ENCODE peak calls at places on chromosome X, in four cellular contexts. H, V, C and N are unnamed samples.

GRCh38 chrX:80223922-80224579 is 196.2 kb upstream of the TENT5D start:
- DNase-seq in H (no peak), V (no peak), C (no peak), N (no peak)

GRCh38 chrX:73289039-73289438 is 74.4 kb upstream of the NAP1L2 start:
- DNase-seq in H (no peak), V (peak), C (no peak), N (no peak)

GRCh38 chrX:151396042-151396826 is 772 bp upstream of the VMA21 start:
- DNase-seq in H (peak), V (peak), C (no peak), N (peak)

GRCh38 chrX:4638036-4638435 is 924.6 kb upstream of the PRKX start:
- DNase-seq in H (no peak), V (no peak), C (no peak), N (no peak)

GRCh38 chrX:79036152-79036551 is 91.0 kb downstream of the P2RY10 start:
- DNase-seq in H (no peak), V (no peak), C (no peak), N (no peak)

GRCh38 chrX:111131572-111131971 is 35.6 kb downstream of the PAK3 start:
- DNase-seq in H (peak), V (no peak), C (no peak), N (peak)

GRCh38 chrX:132270699-132271098 is 51.5 kb upstream of the RAP2C start:
- DNase-seq in H (peak), V (no peak), C (no peak), N (peak)

GRCh38 chrX:15334561-15334960 is 762 bp downstream of the PIGA start:
- DNase-seq in H (peak), V (peak), C (no peak), N (peak)

GRCh38 chrX:8027876-8028275 is 100.7 kb upstream of the PNPLA4 start:
- DNase-seq in H (no peak), V (no peak), C (no peak), N (no peak)

GRCh38 chrX:115332832-115333231 is 43.3 kb downstream of the LUZP4 start:
- DNase-seq in H (peak), V (no peak), C (no peak), N (no peak)

GRCh38 chrX:134624046-134624430 is 34.2 kb downstream of the PLAC1 start:
- DNase-seq in H (no peak), V (no peak), C (no peak), N (peak)

GRCh38 chrX:39721570-39722279 is 376.0 kb downstream of the BCOR start:
- DNase-seq in H (no peak), V (no peak), C (no peak), N (peak)

GRCh38 chrX:12956704-12957541 is 18.0 kb upstream of the TMSB4X start:
- DNase-seq in H (peak), V (peak), C (peak), N (peak)

GRCh38 chrX:86039625-86040568 is 7.5 kb downstream of the CHM start:
- DNase-seq in H (peak), V (no peak), C (no peak), N (no peak)

GRCh38 chrX:86047174-86047991 is at the start of gene CHM:
- DNase-seq in H (peak), V (peak), C (peak), N (peak)

DNA sequence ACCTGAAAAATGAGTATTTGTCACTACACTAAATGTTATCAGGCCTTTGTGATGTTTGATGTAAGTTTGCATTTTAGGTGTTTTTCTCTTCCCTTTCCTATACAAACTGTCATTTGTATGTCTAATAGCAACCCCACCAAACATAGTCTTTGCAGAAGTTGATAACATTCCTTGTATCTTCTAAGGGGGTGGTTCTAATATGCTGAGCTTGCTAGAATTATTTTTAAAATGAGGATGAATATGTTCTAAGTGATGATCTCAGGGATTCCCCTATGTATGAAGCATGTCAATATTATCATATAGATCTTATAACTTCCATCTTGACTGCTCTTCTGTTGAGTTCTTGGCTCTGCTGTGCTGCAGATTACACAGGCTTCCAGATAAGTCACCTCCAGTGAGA is 3.1 kb downstream of the CHM start:
- DNase-seq in H (no peak), V (no peak), C (no peak), N (no peak)
- H3K4me2 ChIP-seq in H (no peak), V (no peak), C (no peak), N (no peak)

GRCh38 chrX:100926453-100926852 is 2.3 kb downstream of the XKRX start:
- DNase-seq in H (no peak), V (no peak), C (no peak), N (no peak)

GRCh38 chrX:100928660-100929613 is at the start of gene XKRX:
- DNase-seq in H (no peak), V (peak), C (peak), N (peak)

GRCh38 chrX:100924370-100924769 is 4.3 kb downstream of the XKRX start:
- DNase-seq in H (no peak), V (no peak), C (no peak), N (no peak)
- H3K4me3 ChIP-seq in H (no peak), V (no peak), C (no peak), N (no peak)

GRCh38 chrX:106917830-106918500 is 2.2 kb upstream of the CLDN2 start:
- DNase-seq in H (peak), V (no peak), C (no peak), N (peak)

DNA sequence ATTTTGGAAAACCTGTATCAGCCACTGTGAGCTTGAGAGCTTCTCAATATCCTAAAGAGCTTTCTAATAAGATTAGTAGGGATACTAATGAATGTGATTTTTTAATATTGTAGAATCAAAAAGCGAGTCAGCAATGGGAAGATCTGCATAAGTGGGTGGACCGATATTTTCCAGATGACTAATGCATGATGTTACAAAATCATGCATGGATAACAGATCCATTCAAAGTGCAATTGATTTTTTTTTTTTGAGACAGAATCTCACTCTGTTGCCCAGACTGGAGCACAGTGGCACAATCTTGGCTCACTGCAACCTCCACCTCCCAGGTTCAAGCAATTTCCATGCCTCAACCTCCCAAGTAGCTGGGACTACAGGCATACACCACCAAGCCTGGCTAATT is 7.3 kb upstream of the CLDN2 start:
- DNase-seq in H (peak), V (no peak), C (no peak), N (peak)
- H3K4me2 ChIP-seq in H (no peak), V (no peak), C (no peak), N (no peak)

GRCh38 chrX:63784346-63784901 is 590 bp downstream of the ARHGEF9 start:
- DNase-seq in H (no peak), V (no peak), C (no peak), N (no peak)

GRCh38 chrX:63784902-63785692 is at the start of gene ARHGEF9:
- DNase-seq in H (peak), V (no peak), C (no peak), N (no peak)
- H3K4me3 ChIP-seq in H (peak), V (no peak), C (no peak), N (no peak)

GRCh38 chrX:55119712-55120111 is 30.9 kb downstream of the PAGE2 start:
- DNase-seq in H (peak), V (no peak), C (no peak), N (no peak)
- H3K4me2 ChIP-seq in H (no peak), V (no peak), C (no peak), N (no peak)

GRCh38 chrX:66004928-66005831 is 34.7 kb downstream of the VSIG4 start:
- DNase-seq in H (no peak), V (no peak), C (no peak), N (no peak)
- H3K4me3 ChIP-seq in H (no peak), V (no peak), C (no peak), N (no peak)

GRCh38 chrX:149470960-149471359 is 34.1 kb downstream of the IDS start:
- DNase-seq in H (peak), V (peak), C (peak), N (no peak)
- H3K4me2 ChIP-seq in H (peak), V (no peak), C (peak), N (peak)

GRCh38 chrX:627510-627964 is 3.1 kb upstream of the SHOX start:
- DNase-seq in H (no peak), V (no peak), C (no peak), N (no peak)
- H3K4me3 ChIP-seq in H (no peak), V (no peak), C (no peak), N (no peak)

DNA sequence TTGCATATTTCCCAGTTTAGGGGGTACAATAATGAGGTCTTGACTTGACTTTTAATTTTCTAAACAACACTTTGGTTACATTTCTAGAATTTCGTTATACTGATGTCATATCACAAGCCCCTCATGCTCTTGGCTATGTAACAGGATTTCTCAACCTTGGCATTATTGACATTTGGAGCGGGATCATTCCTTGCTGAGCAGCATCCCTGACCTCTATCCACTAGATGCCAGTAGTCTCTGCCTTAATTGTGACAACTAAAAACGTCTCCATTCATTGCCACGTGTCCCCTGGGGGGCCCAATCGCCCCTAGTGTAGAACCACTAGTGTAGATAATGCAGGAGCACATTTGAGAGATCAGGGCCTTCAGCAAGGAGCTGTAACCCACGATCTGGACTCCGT is 234.2 kb upstream of the MID1 start:
- DNase-seq in H (no peak), V (no peak), C (no peak), N (no peak)
- H3K4me2 ChIP-seq in H (no peak), V (no peak), C (no peak), N (no peak)

DNA sequence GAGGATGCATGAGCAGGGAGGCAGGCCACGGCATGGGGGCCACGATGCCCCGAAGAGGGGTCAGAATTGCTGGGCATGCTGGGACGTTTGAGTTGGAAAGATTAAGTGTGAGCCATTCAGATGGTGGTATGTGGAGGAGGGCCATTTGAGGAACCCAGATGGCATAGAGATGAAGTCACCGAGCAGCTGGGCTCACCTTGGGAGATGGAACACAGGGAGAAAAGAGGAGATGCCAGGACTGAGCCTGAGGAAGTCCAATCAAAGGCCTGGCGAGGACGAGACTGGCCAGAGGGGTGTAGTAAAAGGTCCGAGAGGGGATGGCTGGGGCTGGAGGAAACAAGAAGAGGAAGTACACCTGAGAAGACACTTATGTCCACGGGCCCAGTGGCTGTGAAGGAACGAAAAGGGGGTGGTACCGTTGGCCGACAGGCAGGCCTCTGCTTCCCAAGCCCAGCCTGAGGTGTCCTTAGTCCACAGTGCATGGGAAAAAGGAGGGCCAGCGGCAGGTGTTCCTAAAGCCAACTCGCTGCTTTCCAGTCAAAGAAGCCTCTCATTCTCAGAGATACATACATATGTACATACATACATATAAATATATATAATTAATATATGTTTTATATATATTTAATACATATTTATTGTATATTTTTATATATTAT is 54.6 kb upstream of the CLCN4 start:
- DNase-seq in H (no peak), V (no peak), C (no peak), N (no peak)
- H3K4me3 ChIP-seq in H (no peak), V (no peak), C (no peak), N (no peak)